ENCODE peak calls at places on chromosome 20, in five cellular contexts. One of them, this sample, is unnamed.

GRCh38 chr20:48405909-48406308 is 421.9 kb downstream of the PREX1 start:
- DNase-seq in HepG2: peak; percentile 56
- DNase-seq in GM12891: no peak
- DNase-seq in H1: peak; percentile 68
- DNase-seq in K562: peak; percentile 10
- DNase-seq in this sample: no peak

GRCh38 chr20:31515775-31516107 is 1.5 kb downstream of the HM13 start:
- DNase-seq in HepG2: no peak
- DNase-seq in GM12891: no peak
- DNase-seq in H1: no peak
- DNase-seq in K562: peak; percentile 13
- DNase-seq in this sample: no peak

GRCh38 chr20:32343438-32343837 is 14.7 kb upstream of the ASXL1 start:
- DNase-seq in HepG2: no peak
- DNase-seq in GM12891: no peak
- DNase-seq in H1: no peak
- DNase-seq in K562: no peak
- DNase-seq in this sample: no peak

GRCh38 chr20:56995157-56995556 is 271.3 kb downstream of the BMP7 start:
- DNase-seq in HepG2: no peak
- DNase-seq in GM12891: no peak
- DNase-seq in H1: no peak
- DNase-seq in K562: no peak
- DNase-seq in this sample: no peak

GRCh38 chr20:58640446-58640845 is 10.6 kb upstream of the STX16 start:
- DNase-seq in HepG2: no peak
- DNase-seq in GM12891: no peak
- DNase-seq in H1: no peak
- DNase-seq in K562: peak; percentile 52
- DNase-seq in this sample: no peak

GRCh38 chr20:53024121-53024520 is 52.0 kb downstream of the TSHZ2 start:
- DNase-seq in HepG2: no peak
- DNase-seq in GM12891: no peak
- DNase-seq in H1: no peak
- DNase-seq in K562: no peak
- DNase-seq in this sample: no peak

GRCh38 chr20:56689318-56689717 is 60.2 kb downstream of the TFAP2C start:
- DNase-seq in HepG2: no peak
- DNase-seq in GM12891: no peak
- DNase-seq in H1: no peak
- DNase-seq in K562: no peak
- DNase-seq in this sample: no peak

GRCh38 chr20:59120491-59120890 is 43.1 kb upstream of the ZNF831 start:
- DNase-seq in HepG2: no peak
- DNase-seq in GM12891: no peak
- DNase-seq in H1: no peak
- DNase-seq in K562: no peak
- DNase-seq in this sample: no peak

GRCh38 chr20:21436186-21436585 is 38.9 kb upstream of the NKX2-4 start:
- DNase-seq in HepG2: peak; percentile 13
- DNase-seq in GM12891: no peak
- DNase-seq in H1: no peak
- DNase-seq in K562: no peak
- DNase-seq in this sample: no peak

GRCh38 chr20:46706242-46706641 is 3.2 kb upstream of the SLC2A10 start:
- DNase-seq in HepG2: no peak
- DNase-seq in GM12891: no peak
- DNase-seq in H1: no peak
- DNase-seq in K562: no peak
- DNase-seq in this sample: no peak

GRCh38 chr20:46965477-46965876 is 70.8 kb downstream of the EYA2 start:
- DNase-seq in HepG2: no peak
- DNase-seq in GM12891: no peak
- DNase-seq in H1: no peak
- DNase-seq in K562: no peak
- DNase-seq in this sample: no peak

GRCh38 chr20:37179671-37180524 is 550 bp upstream of the MROH8 start:
- DNase-seq in HepG2: peak; percentile 59
- DNase-seq in GM12891: no peak
- DNase-seq in H1: no peak
- DNase-seq in K562: peak; percentile 35
- DNase-seq in this sample: no peak

GRCh38 chr20:2751868-2752630 is 48.4 kb downstream of the CPXM1 start:
- DNase-seq in HepG2: no peak
- DNase-seq in GM12891: peak; percentile 66
- DNase-seq in H1: peak; percentile 60
- DNase-seq in K562: peak; percentile 44
- DNase-seq in this sample: no peak

GRCh38 chr20:32235331-32236047 is 27.8 kb downstream of the POFUT1 start:
- DNase-seq in HepG2: peak; percentile 54
- DNase-seq in GM12891: no peak
- DNase-seq in H1: no peak
- DNase-seq in K562: no peak
- DNase-seq in this sample: no peak

GRCh38 chr20:32680544-32681174 is 6.9 kb upstream of the C20orf203 start:
- DNase-seq in HepG2: no peak
- DNase-seq in GM12891: no peak
- DNase-seq in H1: no peak
- DNase-seq in K562: no peak
- DNase-seq in this sample: no peak

GRCh38 chr20:49455691-49456090 is 26.8 kb downstream of the KCNB1 start:
- DNase-seq in HepG2: no peak
- DNase-seq in GM12891: no peak
- DNase-seq in H1: no peak
- DNase-seq in K562: no peak
- DNase-seq in this sample: no peak

GRCh38 chr20:59063358-59064213 is 21.0 kb upstream of the PRELID3B start:
- DNase-seq in HepG2: no peak
- DNase-seq in GM12891: no peak
- DNase-seq in H1: no peak
- DNase-seq in K562: peak; percentile 38
- DNase-seq in this sample: no peak

GRCh38 chr20:3933126-3933684 is 44.0 kb downstream of the PANK2 start:
- DNase-seq in HepG2: no peak
- DNase-seq in GM12891: no peak
- DNase-seq in H1: no peak
- DNase-seq in K562: no peak
- DNase-seq in this sample: no peak

GRCh38 chr20:3932277-3933073 is 43.3 kb downstream of the PANK2 start:
- DNase-seq in HepG2: no peak
- DNase-seq in GM12891: no peak
- DNase-seq in H1: no peak
- DNase-seq in K562: no peak
- DNase-seq in this sample: no peak

GRCh38 chr20:3930265-3931206 is 41.3 kb downstream of the PANK2 start:
- DNase-seq in HepG2: no peak
- DNase-seq in GM12891: no peak
- DNase-seq in H1: no peak
- DNase-seq in K562: peak; percentile 82
- DNase-seq in this sample: no peak

GRCh38 chr20:3929713-3930060 is 40.5 kb downstream of the PANK2 start:
- DNase-seq in HepG2: no peak
- DNase-seq in GM12891: no peak
- DNase-seq in H1: no peak
- DNase-seq in K562: no peak
- DNase-seq in this sample: no peak

GRCh38 chr20:3931664-3932063 is 42.5 kb downstream of the PANK2 start:
- DNase-seq in HepG2: no peak
- DNase-seq in GM12891: no peak
- DNase-seq in H1: no peak
- DNase-seq in K562: no peak
- DNase-seq in this sample: no peak
- TF ChIP-seq POLR2AphosphoS5 in HepG2: no peak
- TF ChIP-seq POLR2AphosphoS5 in GM12891: no peak
- TF ChIP-seq POLR2AphosphoS5 in H1: no peak
- TF ChIP-seq POLR2AphosphoS5 in K562: no peak
- TF ChIP-seq POLR2AphosphoS5 in this sample: no peak

GRCh38 chr20:34954905-34955231 is 738 bp downstream of the GSS start:
- DNase-seq in HepG2: peak; percentile 67
- DNase-seq in GM12891: no peak
- DNase-seq in H1: no peak
- DNase-seq in K562: peak; percentile 76
- DNase-seq in this sample: no peak
- TF ChIP-seq TAF1 in HepG2: no peak
- TF ChIP-seq TAF1 in GM12891: no peak
- TF ChIP-seq TAF1 in H1: no peak
- TF ChIP-seq TAF1 in K562: no peak
- TF ChIP-seq TAF1 in this sample: no peak

GRCh38 chr20:63060057-63060991 is 53.6 kb upstream of the BHLHE23 start:
- DNase-seq in HepG2: no peak
- DNase-seq in GM12891: no peak
- DNase-seq in H1: peak; percentile 47
- DNase-seq in K562: peak; percentile 16
- DNase-seq in this sample: no peak

GRCh38 chr20:63062188-63063140 is 55.7 kb upstream of the BHLHE23 start:
- DNase-seq in HepG2: no peak
- DNase-seq in GM12891: no peak
- DNase-seq in H1: peak; percentile 32
- DNase-seq in K562: no peak
- DNase-seq in this sample: no peak

GRCh38 chr20:63061701-63062100 is 54.9 kb upstream of the BHLHE23 start:
- DNase-seq in HepG2: no peak
- DNase-seq in GM12891: no peak
- DNase-seq in H1: no peak
- DNase-seq in K562: no peak
- DNase-seq in this sample: no peak

GRCh38 chr20:63059684-63060056 is 52.9 kb upstream of the BHLHE23 start:
- DNase-seq in HepG2: no peak
- DNase-seq in GM12891: no peak
- DNase-seq in H1: no peak
- DNase-seq in K562: no peak
- DNase-seq in this sample: no peak

GRCh38 chr20:63061051-63061531 is 54.3 kb upstream of the BHLHE23 start:
- DNase-seq in HepG2: no peak
- DNase-seq in GM12891: no peak
- DNase-seq in H1: peak; percentile 39
- DNase-seq in K562: no peak
- DNase-seq in this sample: no peak
- TF ChIP-seq POLR2A in HepG2: no peak
- TF ChIP-seq POLR2A in GM12891: no peak
- TF ChIP-seq POLR2A in H1: no peak
- TF ChIP-seq POLR2A in K562: no peak
- TF ChIP-seq POLR2A in this sample: no peak

GRCh38 chr20:62391165-62392076 is 4.5 kb downstream of the RPS21 start:
- DNase-seq in HepG2: no peak
- DNase-seq in GM12891: no peak
- DNase-seq in H1: no peak
- DNase-seq in K562: no peak
- DNase-seq in this sample: no peak
- TF ChIP-seq POLR2AphosphoS5 in HepG2: no peak
- TF ChIP-seq POLR2AphosphoS5 in GM12891: peak; percentile 51
- TF ChIP-seq POLR2AphosphoS5 in H1: no peak
- TF ChIP-seq POLR2AphosphoS5 in K562: no peak
- TF ChIP-seq POLR2AphosphoS5 in this sample: peak; percentile 45

GRCh38 chr20:1375515-1375914 is 17.3 kb downstream of the FKBP1A start:
- DNase-seq in HepG2: no peak
- DNase-seq in GM12891: no peak
- DNase-seq in H1: peak; percentile 40
- DNase-seq in K562: no peak
- DNase-seq in this sample: no peak
- TF ChIP-seq TAF1 in HepG2: no peak
- TF ChIP-seq TAF1 in GM12891: no peak
- TF ChIP-seq TAF1 in H1: no peak
- TF ChIP-seq TAF1 in K562: no peak
- TF ChIP-seq TAF1 in this sample: no peak

GRCh38 chr20:45341579-45341938 is 6.7 kb downstream of the SDC4 start:
- DNase-seq in HepG2: no peak
- DNase-seq in GM12891: no peak
- DNase-seq in H1: no peak
- DNase-seq in K562: no peak
- DNase-seq in this sample: no peak

GRCh38 chr20:45339084-45339483 is 9.1 kb downstream of the SDC4 start:
- DNase-seq in HepG2: no peak
- DNase-seq in GM12891: no peak
- DNase-seq in H1: no peak
- DNase-seq in K562: peak; percentile 68
- DNase-seq in this sample: no peak

GRCh38 chr20:45340951-45341350 is 7.3 kb downstream of the SDC4 start:
- DNase-seq in HepG2: peak; percentile 70
- DNase-seq in GM12891: no peak
- DNase-seq in H1: no peak
- DNase-seq in K562: no peak
- DNase-seq in this sample: no peak

GRCh38 chr20:45339799-45340198 is 8.4 kb downstream of the SDC4 start:
- DNase-seq in HepG2: no peak
- DNase-seq in GM12891: no peak
- DNase-seq in H1: no peak
- DNase-seq in K562: no peak
- DNase-seq in this sample: no peak

DNA sequence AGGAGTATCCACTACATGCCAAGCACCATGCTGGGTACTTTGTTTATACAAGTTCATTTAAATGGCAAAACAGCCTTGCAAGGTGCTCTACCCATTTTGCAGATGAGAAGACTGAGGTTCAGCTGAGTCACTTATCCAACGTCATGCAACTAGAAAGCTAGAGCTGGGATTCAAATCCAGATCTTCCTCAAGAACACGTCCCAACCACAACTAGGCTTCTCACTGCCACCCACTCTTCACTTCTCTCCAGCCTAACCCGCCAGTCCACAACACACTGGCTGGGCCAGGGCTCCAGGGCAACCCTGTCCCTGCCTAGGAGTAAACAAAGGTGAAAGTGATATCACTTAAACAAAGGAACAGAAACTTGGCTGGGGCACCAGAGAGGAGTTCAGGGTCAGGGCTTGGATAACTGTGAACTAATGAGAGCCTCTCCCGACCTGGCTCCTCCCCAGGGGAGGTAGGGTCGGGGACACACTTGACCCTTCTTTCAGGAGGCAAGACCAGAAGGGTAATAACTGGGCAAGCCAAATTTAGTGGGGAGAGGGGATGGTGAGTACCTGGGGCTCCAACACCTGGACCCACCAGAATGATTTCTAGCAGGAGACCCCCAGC is 7.9 kb downstream of the SDC4 start:
- DNase-seq in HepG2: peak; percentile 92
- DNase-seq in GM12891: no peak
- DNase-seq in H1: no peak
- DNase-seq in K562: no peak
- DNase-seq in this sample: no peak
- TF ChIP-seq POLR2A in HepG2: no peak
- TF ChIP-seq POLR2A in GM12891: no peak
- TF ChIP-seq POLR2A in H1: no peak
- TF ChIP-seq POLR2A in K562: no peak
- TF ChIP-seq POLR2A in this sample: no peak

GRCh38 chr20:63787749-63788148 is 43.3 kb downstream of the ZBTB46 start:
- DNase-seq in HepG2: no peak
- DNase-seq in GM12891: no peak
- DNase-seq in H1: no peak
- DNase-seq in K562: no peak
- DNase-seq in this sample: no peak
- TF ChIP-seq POLR2AphosphoS5 in HepG2: no peak
- TF ChIP-seq POLR2AphosphoS5 in GM12891: no peak
- TF ChIP-seq POLR2AphosphoS5 in H1: no peak
- TF ChIP-seq POLR2AphosphoS5 in K562: no peak
- TF ChIP-seq POLR2AphosphoS5 in this sample: no peak

DNA sequence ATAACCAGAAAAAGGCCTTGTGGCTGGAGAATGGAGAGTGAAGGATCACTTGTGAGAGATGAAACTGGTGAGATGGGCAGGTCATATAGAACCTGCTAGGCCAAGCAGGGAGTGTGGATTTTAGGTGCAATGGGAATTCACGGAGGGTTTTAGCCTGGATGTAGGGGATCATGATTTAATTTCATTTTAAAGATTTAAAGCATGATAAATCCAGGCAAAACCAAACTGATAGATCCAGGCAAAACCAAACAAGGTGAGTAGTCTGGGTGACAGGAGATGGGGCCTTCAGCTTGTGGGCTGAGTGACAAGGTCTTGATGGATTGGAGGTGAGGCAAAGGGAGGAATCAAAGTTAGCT is 1.5 kb upstream of the PLCG1 start:
- DNase-seq in HepG2: no peak
- DNase-seq in GM12891: no peak
- DNase-seq in H1: no peak
- DNase-seq in K562: no peak
- DNase-seq in this sample: no peak
- TF ChIP-seq TAF1 in HepG2: no peak
- TF ChIP-seq TAF1 in GM12891: no peak
- TF ChIP-seq TAF1 in H1: no peak
- TF ChIP-seq TAF1 in K562: no peak
- TF ChIP-seq TAF1 in this sample: no peak

This sample was measured in GM12892.